ENCODE peak calls at places on chromosomes 12 and 14, in four cellular contexts. One of them, this sample, is unnamed.

GRCh38 chr12:18246057-18246456 is 15.3 kb upstream of the PIK3C2G start:
- DNase-seq in DND-41: no peak
- DNase-seq in stomach: no peak
- DNase-seq in uterus: no peak
- DNase-seq in this sample: no peak

GRCh38 chr12:78887008-78887407 is 22.4 kb downstream of the SYT1 start:
- DNase-seq in DND-41: no peak
- DNase-seq in uterus: no peak
- DNase-seq in stomach: no peak
- DNase-seq in this sample: no peak

GRCh38 chr12:2233034-2233433 is 180.2 kb downstream of the CACNA1C start:
- DNase-seq in stomach: no peak
- DNase-seq in uterus: no peak
- DNase-seq in DND-41: no peak
- DNase-seq in this sample: no peak

GRCh38 chr12:85299058-85299457 is 19.0 kb downstream of the ALX1 start:
- DNase-seq in uterus: no peak
- DNase-seq in stomach: no peak
- DNase-seq in DND-41: no peak
- DNase-seq in this sample: no peak

GRCh38 chr12:38490941-38491340 is 174.4 kb downstream of the ALG10B start:
- DNase-seq in uterus: no peak
- DNase-seq in DND-41: no peak
- DNase-seq in stomach: no peak
- DNase-seq in this sample: no peak

GRCh38 chr12:110622582-110622981 is 8.7 kb downstream of the TCTN1 start:
- DNase-seq in stomach: no peak
- DNase-seq in uterus: no peak
- DNase-seq in DND-41: no peak
- DNase-seq in this sample: no peak

GRCh38 chr12:1797011-1797901 is 23.1 kb upstream of the LRTM2 start:
- DNase-seq in DND-41: no peak
- DNase-seq in stomach: peak; percentile 63
- DNase-seq in uterus: peak; percentile 47
- DNase-seq in this sample: peak; percentile 64

GRCh38 chr12:2960996-2961616 is 1.9 kb downstream of the TEAD4 start:
- DNase-seq in uterus: no peak
- DNase-seq in DND-41: no peak
- DNase-seq in stomach: no peak
- DNase-seq in this sample: no peak

GRCh38 chr14:30849354-30849753 is 25.0 kb upstream of the COCH start:
- DNase-seq in stomach: no peak
- DNase-seq in DND-41: no peak
- DNase-seq in uterus: no peak
- DNase-seq in this sample: no peak

GRCh38 chr12:27607611-27608010 is 83.6 kb downstream of the PPFIBP1 start:
- DNase-seq in stomach: no peak
- DNase-seq in uterus: no peak
- DNase-seq in DND-41: no peak
- DNase-seq in this sample: no peak

GRCh38 chr12:94276725-94277124 is 128.3 kb downstream of the PLXNC1 start:
- DNase-seq in stomach: no peak
- DNase-seq in DND-41: no peak
- DNase-seq in uterus: no peak
- DNase-seq in this sample: no peak

GRCh38 chr14:61479746-61480502 is 158.5 kb downstream of the PRKCH start:
- DNase-seq in stomach: no peak
- DNase-seq in uterus: no peak
- DNase-seq in DND-41: no peak
- DNase-seq in this sample: no peak

GRCh38 chr12:114508529-114509129 is 102.7 kb upstream of the TBX5 start:
- DNase-seq in uterus: peak; percentile 47
- DNase-seq in stomach: peak; percentile 69
- DNase-seq in DND-41: peak; percentile 70
- DNase-seq in this sample: peak; percentile 84

GRCh38 chr14:20427231-20428009 is 8.5 kb downstream of the KLHL33 start:
- DNase-seq in uterus: no peak
- DNase-seq in DND-41: peak; percentile 46
- DNase-seq in stomach: no peak
- DNase-seq in this sample: peak; percentile 26

GRCh38 chr12:107912421-107913004 is 138.0 kb downstream of the ASCL4 start:
- DNase-seq in stomach: peak; percentile 40
- DNase-seq in uterus: no peak
- DNase-seq in DND-41: peak; percentile 31
- DNase-seq in this sample: peak; percentile 74

GRCh38 chr12:119931402-119931801 is 54.3 kb upstream of the CIT start:
- DNase-seq in DND-41: no peak
- DNase-seq in stomach: no peak
- DNase-seq in uterus: no peak
- DNase-seq in this sample: no peak

GRCh38 chr14:55446833-55447232 is 6.4 kb upstream of the TBPL2 start:
- DNase-seq in uterus: no peak
- DNase-seq in DND-41: no peak
- DNase-seq in stomach: no peak
- DNase-seq in this sample: no peak

GRCh38 chr14:99427632-99428315 is 52.9 kb downstream of the SETD3 start:
- DNase-seq in DND-41: no peak
- DNase-seq in uterus: no peak
- DNase-seq in stomach: no peak
- DNase-seq in this sample: no peak

GRCh38 chr14:82075566-82075965 is 541.9 kb upstream of the SEL1L start:
- DNase-seq in uterus: no peak
- DNase-seq in DND-41: peak; percentile 55
- DNase-seq in stomach: peak; percentile 27
- DNase-seq in this sample: peak; percentile 28

GRCh38 chr12:15184484-15184883 is 36.7 kb downstream of the RERG start:
- DNase-seq in DND-41: no peak
- DNase-seq in stomach: no peak
- DNase-seq in uterus: no peak
- DNase-seq in this sample: no peak

GRCh38 chr12:116141110-116141832 is 136.2 kb downstream of the MED13L start:
- DNase-seq in stomach: no peak
- DNase-seq in DND-41: no peak
- DNase-seq in uterus: no peak
- DNase-seq in this sample: no peak

GRCh38 chr12:6632026-6632978 is 3.5 kb downstream of the LPAR5 start:
- DNase-seq in uterus: no peak
- DNase-seq in DND-41: peak; percentile 80
- DNase-seq in stomach: no peak
- DNase-seq in this sample: peak; percentile 78

GRCh38 chr14:100634026-100634425 is 46.8 kb upstream of the BEGAIN start:
- DNase-seq in uterus: no peak
- DNase-seq in DND-41: no peak
- DNase-seq in stomach: no peak
- DNase-seq in this sample: no peak

GRCh38 chr14:68630081-68630571 is 162.7 kb downstream of the ZFP36L1 start:
- DNase-seq in stomach: no peak
- DNase-seq in DND-41: no peak
- DNase-seq in uterus: no peak
- DNase-seq in this sample: no peak

GRCh38 chr12:57390174-57390573 is 40.7 kb downstream of the R3HDM2 start:
- DNase-seq in uterus: no peak
- DNase-seq in DND-41: no peak
- DNase-seq in stomach: no peak
- DNase-seq in this sample: no peak

DNA sequence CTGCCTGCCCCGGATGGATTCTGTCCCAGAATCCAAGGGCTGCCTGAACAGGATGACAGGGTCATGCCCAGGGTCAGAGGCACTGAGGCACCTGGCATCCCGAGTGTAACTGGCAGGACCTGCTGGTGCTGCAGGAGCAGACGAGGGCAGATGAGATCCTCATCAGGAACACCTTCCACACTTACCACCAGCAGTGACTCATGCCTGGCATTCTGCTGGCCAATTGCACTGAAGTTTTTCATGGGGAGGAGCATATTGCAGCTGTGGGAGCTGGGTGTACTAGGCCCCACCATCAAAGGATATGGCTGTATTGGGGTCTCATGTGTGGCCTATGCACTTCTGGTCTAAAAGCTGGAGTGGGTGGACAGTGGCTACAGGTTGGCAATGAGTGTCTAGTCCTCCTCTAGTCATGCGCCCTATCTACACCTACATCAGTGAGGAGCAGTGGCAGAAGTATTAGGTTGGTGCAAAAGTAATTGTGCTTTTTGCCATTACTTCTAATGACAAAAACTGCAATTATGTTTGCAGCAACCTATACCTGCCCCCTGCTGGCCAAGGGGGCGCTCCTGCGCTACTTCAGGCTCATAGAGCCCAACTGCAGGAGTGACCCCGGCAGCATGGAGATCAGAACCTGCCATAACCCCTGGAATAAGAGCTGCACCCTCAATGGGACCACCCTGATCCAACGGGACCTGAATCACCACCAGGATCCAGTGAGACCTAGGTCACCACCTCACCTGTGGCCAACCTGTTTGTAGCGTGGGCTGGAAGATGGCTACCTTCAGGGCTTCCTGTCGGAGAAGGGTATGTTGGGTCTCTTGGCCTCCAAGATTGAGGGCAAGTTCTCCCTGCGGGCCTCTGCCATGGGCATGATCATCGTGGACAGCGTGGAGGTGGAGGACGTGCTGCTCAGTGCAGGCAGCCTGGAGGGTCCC is 8.0 kb upstream of the C12orf42 start:
- DNase-seq in stomach: peak; percentile 61
- DNase-seq in uterus: no peak
- DNase-seq in DND-41: peak; percentile 35
- DNase-seq in this sample: peak; percentile 70
- TF ChIP-seq CTCF in stomach: peak; percentile 51
- TF ChIP-seq CTCF in uterus: no peak
- TF ChIP-seq CTCF in DND-41: peak; percentile 75
- TF ChIP-seq CTCF in this sample: peak; percentile 70

GRCh38 chr14:24563505-24563904 is 12.5 kb downstream of the CTSG start:
- DNase-seq in DND-41: no peak
- DNase-seq in stomach: no peak
- DNase-seq in uterus: no peak
- DNase-seq in this sample: no peak
- TF ChIP-seq CTCF in DND-41: no peak
- TF ChIP-seq CTCF in stomach: no peak
- TF ChIP-seq CTCF in uterus: no peak
- TF ChIP-seq CTCF in this sample: no peak

GRCh38 chr12:46383654-46384450 is 11.3 kb upstream of the SLC38A2 start:
- DNase-seq in DND-41: peak; percentile 75
- DNase-seq in stomach: peak; percentile 94
- DNase-seq in uterus: peak; percentile 95
- DNase-seq in this sample: peak; percentile 87
- TF ChIP-seq CTCF in DND-41: peak; percentile 42
- TF ChIP-seq CTCF in stomach: no peak
- TF ChIP-seq CTCF in uterus: no peak
- TF ChIP-seq CTCF in this sample: no peak

DNA sequence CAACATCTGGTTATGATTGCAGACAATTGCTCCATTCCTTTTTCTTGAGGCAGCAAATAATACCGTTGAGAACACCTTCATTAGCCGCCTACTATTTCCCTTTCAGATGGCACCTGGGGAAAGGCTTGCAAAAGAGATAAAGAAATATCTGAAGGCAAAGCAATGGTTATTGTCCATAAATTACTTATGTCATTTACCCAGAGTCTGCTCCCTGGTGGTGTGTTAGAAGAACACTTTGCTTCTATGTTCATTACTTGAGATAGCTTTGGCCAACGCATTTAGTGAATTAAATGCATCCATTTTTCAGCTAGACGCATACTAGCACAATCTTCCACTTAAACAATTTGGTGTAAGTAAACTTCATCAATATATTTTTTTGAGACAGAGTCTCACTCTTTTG is 377.7 kb downstream of the KCNH5 start:
- DNase-seq in stomach: no peak
- DNase-seq in DND-41: no peak
- DNase-seq in uterus: no peak
- DNase-seq in this sample: no peak
- TF ChIP-seq CTCF in stomach: no peak
- TF ChIP-seq CTCF in DND-41: peak; percentile 18
- TF ChIP-seq CTCF in uterus: no peak
- TF ChIP-seq CTCF in this sample: no peak

GRCh38 chr12:124568431-124569374 is 1.3 kb upstream of the NCOR2 start:
- DNase-seq in DND-41: peak; percentile 91
- DNase-seq in uterus: peak; percentile 83
- DNase-seq in stomach: peak; percentile 44
- DNase-seq in this sample: peak; percentile 58
- TF ChIP-seq CTCF in DND-41: peak; percentile 74
- TF ChIP-seq CTCF in uterus: peak; percentile 52
- TF ChIP-seq CTCF in stomach: peak; percentile 22
- TF ChIP-seq CTCF in this sample: no peak

GRCh38 chr14:74528886-74529285 is 35.3 kb downstream of the ISCA2 start:
- DNase-seq in DND-41: no peak
- DNase-seq in stomach: no peak
- DNase-seq in uterus: no peak
- DNase-seq in this sample: no peak

GRCh38 chr14:74528406-74528805 is 34.8 kb downstream of the ISCA2 start:
- DNase-seq in uterus: no peak
- DNase-seq in DND-41: no peak
- DNase-seq in stomach: no peak
- DNase-seq in this sample: no peak

GRCh38 chr14:74527736-74528280 is 34.2 kb downstream of the ISCA2 start:
- DNase-seq in uterus: no peak
- DNase-seq in stomach: no peak
- DNase-seq in DND-41: no peak
- DNase-seq in this sample: no peak

GRCh38 chr14:74525361-74525851 is 31.8 kb downstream of the ISCA2 start:
- DNase-seq in stomach: no peak
- DNase-seq in uterus: no peak
- DNase-seq in DND-41: no peak
- DNase-seq in this sample: no peak

GRCh38 chr14:74526854-74527585 is 33.5 kb downstream of the ISCA2 start:
- DNase-seq in DND-41: no peak
- DNase-seq in uterus: no peak
- DNase-seq in stomach: no peak
- DNase-seq in this sample: no peak
- TF ChIP-seq CTCF in DND-41: no peak
- TF ChIP-seq CTCF in uterus: no peak
- TF ChIP-seq CTCF in stomach: no peak
- TF ChIP-seq CTCF in this sample: no peak

DNA sequence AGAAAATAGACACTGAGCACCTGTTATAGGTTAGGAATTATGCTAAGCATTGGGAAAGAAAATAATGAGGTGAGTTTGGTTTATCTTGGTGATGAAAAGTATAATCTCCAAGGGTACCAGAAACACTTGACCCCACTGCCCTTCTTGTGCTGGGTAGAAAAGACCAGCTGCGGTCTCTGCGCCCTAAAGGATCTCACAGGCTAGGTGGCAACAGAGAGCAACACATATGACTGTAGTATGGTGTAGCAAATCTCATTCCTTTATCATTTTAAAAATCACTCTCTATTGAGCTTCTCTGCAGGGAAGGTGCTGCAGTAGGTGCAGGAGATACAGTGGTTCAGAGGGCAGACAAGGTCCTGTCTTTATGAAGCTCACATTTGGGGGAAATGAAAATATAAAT is 26.1 kb downstream of the NRXN3 start:
- DNase-seq in DND-41: no peak
- DNase-seq in uterus: no peak
- DNase-seq in stomach: no peak
- DNase-seq in this sample: no peak
- TF ChIP-seq CTCF in DND-41: peak; percentile 21
- TF ChIP-seq CTCF in uterus: no peak
- TF ChIP-seq CTCF in stomach: no peak
- TF ChIP-seq CTCF in this sample: no peak